ENCODE peak calls at places on chromosomes 4 and X, in six cellular contexts. O, K, X, Y, B and G are unnamed samples.

GRCh38 chrX:50747471-50747900 is 66.5 kb downstream of the SHROOM4 start:
- DNase-seq in O (no peak), B (no peak), Y (peak; percentile 35), K (peak; percentile 45), X (no peak), G (peak; percentile 12)

GRCh38 chrX:21700289-21700688 is 42.2 kb upstream of the KLHL34 start:
- DNase-seq in K (no peak), X (no peak), Y (no peak), B (no peak), O (no peak), G (no peak)

GRCh38 chrX:37361596-37361995 is 12.4 kb downstream of the PRRG1 start:
- DNase-seq in Y (peak; percentile 11), X (no peak), K (peak; percentile 14), B (no peak), O (no peak), G (no peak)

GRCh38 chrX:15447985-15448639 is 45.0 kb downstream of the PIR start:
- DNase-seq in X (no peak), K (peak; percentile 54), Y (peak; percentile 1), B (no peak), O (no peak), G (peak; percentile 8)

GRCh38 chr4:6331018-6331417 is 61.4 kb downstream of the WFS1 start:
- DNase-seq in Y (peak; percentile 15), B (peak; percentile 12), O (peak; percentile 60), K (peak; percentile 20), X (peak; percentile 65), G (no peak)

GRCh38 chrX:9866633-9867032 is 80.4 kb downstream of the SHROOM2 start:
- DNase-seq in K (no peak), X (no peak), O (no peak), B (no peak), Y (peak; percentile 47), G (no peak)

GRCh38 chrX:129980540-129981206 is 1.8 kb upstream of the BCORL1 start:
- DNase-seq in O (peak; percentile 59), B (peak; percentile 42), Y (no peak), K (no peak), X (peak; percentile 64), G (no peak)

GRCh38 chrX:108731144-108731543 is 5.2 kb downstream of the IRS4 start:
- DNase-seq in X (no peak), K (no peak), B (no peak), Y (no peak), O (no peak), G (peak; percentile 52)

GRCh38 chr4:114727426-114727825 is 128.8 kb downstream of the UGT8 start:
- DNase-seq in B (no peak), K (no peak), O (no peak), X (no peak), Y (no peak), G (peak; percentile 26)

GRCh38 chr4:186037692-186038658 is 31.0 kb upstream of the TLR3 start:
- DNase-seq in Y (peak; percentile 73), B (peak; percentile 60), X (no peak), O (no peak), K (peak; percentile 80), G (peak; percentile 82)

DNA sequence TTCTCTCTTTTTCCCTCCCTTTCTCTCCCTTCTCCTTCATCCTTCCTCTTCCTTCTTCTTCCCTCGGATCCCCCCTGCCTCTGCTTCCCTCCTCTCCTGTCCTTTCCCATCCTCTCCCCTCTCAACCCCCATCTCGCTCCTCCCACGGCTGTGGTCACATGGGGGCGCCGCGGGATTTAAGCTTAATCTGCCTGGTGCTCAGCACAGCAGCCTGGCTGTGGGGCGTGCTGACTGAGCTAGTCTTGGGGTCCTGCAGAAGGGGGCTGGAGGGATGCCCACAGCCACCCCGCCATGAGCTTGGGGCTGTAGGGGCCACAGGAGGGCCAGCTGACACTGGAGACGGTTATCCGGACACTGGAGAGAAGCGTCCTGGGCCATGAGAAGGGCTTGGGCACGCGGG is 10.7 kb downstream of the SMIM10L2A start:
- DNase-seq in B (no peak), X (no peak), Y (no peak), O (no peak), K (no peak), G (no peak)
- H4K91ac ChIP-seq in B (no peak overlapping the region), X (no peak overlapping the region), Y (no peak overlapping the region), O (no peak overlapping the region), K (no peak overlapping the region), G (no peak overlapping the region)

DNA sequence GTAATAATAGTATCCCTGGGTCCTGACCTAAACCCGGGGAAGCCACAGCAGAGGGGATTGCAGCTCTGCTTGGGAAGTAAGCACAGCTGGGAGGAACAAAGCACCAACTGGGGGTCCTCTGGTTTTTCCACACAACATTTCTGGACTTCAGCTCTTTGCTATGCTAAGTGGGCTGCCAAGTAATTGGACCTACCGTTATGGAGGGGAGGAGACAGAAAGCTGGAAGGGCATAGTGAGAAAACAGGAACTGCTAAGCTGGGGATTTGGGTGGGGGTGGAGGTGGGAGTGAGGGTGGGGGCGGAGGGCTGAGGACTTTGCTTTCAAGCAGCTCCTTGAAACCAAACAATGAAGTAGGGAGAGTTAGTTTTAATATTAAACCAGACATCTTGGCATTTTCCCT is 183.4 kb downstream of the ZIC3 start:
- DNase-seq in B (no peak), X (no peak), O (no peak), Y (no peak), K (no peak), G (no peak)
- H3K4ac ChIP-seq in B (no peak overlapping the region), X (no peak overlapping the region), O (no peak overlapping the region), Y (no peak overlapping the region), K (no peak overlapping the region), G (no peak overlapping the region)

GRCh38 chr4:52660643-52661042 is 1.5 kb upstream of the USP46 start:
- DNase-seq in K (no peak), O (no peak), B (no peak), X (no peak), Y (no peak), G (no peak)

GRCh38 chr4:52664479-52664878 is 5.4 kb upstream of the USP46 start:
- DNase-seq in B (no peak), O (no peak), X (no peak), Y (no peak), K (no peak), G (no peak)

GRCh38 chr4:52670121-52670520 is 11.0 kb upstream of the USP46 start:
- DNase-seq in Y (no peak), X (no peak), K (no peak), O (no peak), B (no peak), G (no peak)

GRCh38 chr4:52661966-52662705 is 3.0 kb upstream of the USP46 start:
- DNase-seq in Y (peak; percentile 24), K (no peak), B (no peak), X (no peak), O (no peak), G (no peak)

DNA sequence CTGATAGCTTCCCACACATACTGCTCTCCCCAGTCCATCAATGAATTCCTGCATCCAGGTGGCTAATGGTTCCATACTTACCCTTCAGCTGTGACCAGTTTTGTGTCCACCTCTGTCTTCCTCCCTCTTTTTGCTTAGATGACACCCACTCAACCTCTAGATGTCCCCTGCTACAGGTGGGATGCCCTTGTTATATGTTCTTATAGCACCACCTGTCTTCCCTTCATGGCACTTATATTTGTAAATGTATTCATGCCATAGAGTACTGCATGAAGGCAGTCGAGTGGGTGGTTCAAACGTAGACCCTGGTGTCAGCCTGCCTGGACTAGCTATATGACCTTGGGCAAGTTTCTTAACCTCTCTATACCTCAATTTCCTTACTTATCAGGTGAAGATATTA is 6.5 kb upstream of the USP46 start:
- DNase-seq in B (no peak), K (no peak), X (no peak), Y (no peak), O (no peak), G (no peak)
- H4K91ac ChIP-seq in B (no peak overlapping the region), K (no peak overlapping the region), X (no peak overlapping the region), Y (no peak overlapping the region), O (no peak overlapping the region), G (no peak overlapping the region)

GRCh38 chrX:69137911-69138310 is 27.3 kb downstream of the PJA1 start:
- DNase-seq in B (no peak), O (no peak), X (no peak), K (no peak), Y (no peak), G (no peak)
- H3K4ac ChIP-seq in B (no peak overlapping the region), O (no peak overlapping the region), X (peak overlapping the region; percentile 51), K (peak overlapping the region; percentile 71), Y (peak overlapping the region; percentile 82), G (no peak overlapping the region)

GRCh38 chr4:9841072-9841471 is 59.6 kb downstream of the DRD5 start:
- DNase-seq in X (no peak), B (no peak), O (no peak), K (no peak), Y (no peak), G (no peak)
- H4K91ac ChIP-seq in X (no peak overlapping the region), B (no peak overlapping the region), O (no peak overlapping the region), K (no peak overlapping the region), Y (no peak overlapping the region), G (no peak overlapping the region)

DNA sequence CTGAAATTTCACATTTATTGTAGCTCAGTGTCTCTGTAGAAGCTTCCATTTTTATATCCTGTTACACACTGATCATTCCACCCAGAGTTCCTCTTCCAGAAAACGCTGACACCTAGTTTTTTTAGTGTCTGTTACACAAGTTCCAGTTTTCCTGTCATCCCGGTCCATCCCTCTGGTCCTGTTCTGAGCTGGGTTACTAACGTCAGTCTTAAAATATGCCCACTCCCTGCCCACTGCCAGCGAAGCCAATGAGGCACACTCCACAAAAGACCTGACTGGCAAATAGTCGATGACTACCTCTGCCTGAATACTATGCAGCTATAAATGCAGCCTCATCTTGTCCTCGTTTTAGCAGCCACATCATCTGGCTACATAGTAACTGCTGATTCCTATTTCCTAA is 30.9 kb upstream of the DDX3X start:
- DNase-seq in K (no peak), O (no peak), B (no peak), X (no peak), Y (no peak), G (no peak)
- H3K4ac ChIP-seq in K (no peak overlapping the region), O (no peak overlapping the region), B (no peak overlapping the region), X (no peak overlapping the region), Y (no peak overlapping the region), G (no peak overlapping the region)

DNA sequence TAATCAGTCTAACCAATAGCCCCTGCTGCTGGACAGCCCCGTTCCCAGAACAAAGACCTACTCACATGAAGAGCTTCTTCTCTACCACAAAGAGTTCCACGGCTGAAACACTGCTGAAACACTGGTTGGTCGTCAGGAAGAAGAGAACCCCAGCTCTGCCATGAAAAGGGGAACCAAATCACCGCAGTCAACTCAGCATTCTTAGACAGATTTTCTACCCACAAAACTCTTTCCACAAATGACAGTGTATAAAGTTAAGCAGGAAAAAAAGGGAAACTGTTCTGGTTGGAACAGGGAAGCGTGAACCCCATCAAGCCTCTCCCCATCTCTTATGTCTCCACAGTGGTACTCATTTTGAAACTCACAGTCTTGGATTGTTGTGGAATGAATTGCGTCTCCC is 57.3 kb downstream of the ABCG2 start:
- DNase-seq in X (no peak), K (no peak), Y (no peak), B (no peak), O (no peak), G (no peak)
- H4K91ac ChIP-seq in X (no peak overlapping the region), K (no peak overlapping the region), Y (no peak overlapping the region), B (no peak overlapping the region), O (no peak overlapping the region), G (no peak overlapping the region)